ENCODE peak calls at places on chromosome 5, in ten cellular contexts. One of them, this sample, is unnamed. For H3K27me3, the result is how much of the 10 kb centered on the place peaks cover.

GRCh38 chr5:12704955-12705354 is 800.7 kb upstream of the CTNND2 start:
- DNase-seq in brain microvascular endothelial cell: no peak
- DNase-seq in CD8-positive, alpha-beta T cell: no peak
- DNase-seq in IMR-90: no peak
- DNase-seq in upper lobe of right lung: no peak
- DNase-seq in SK-N-SH: no peak
- DNase-seq in cardiac muscle cell: no peak
- DNase-seq in transverse colon: no peak
- DNase-seq in H1: no peak
- DNase-seq in left ventricle myocardium inferior: no peak
- DNase-seq in this sample: no peak

GRCh38 chr5:54217826-54218503 is 92.4 kb downstream of the ARL15 start:
- DNase-seq in brain microvascular endothelial cell: peak
- DNase-seq in CD8-positive, alpha-beta T cell: no peak
- DNase-seq in IMR-90: peak
- DNase-seq in upper lobe of right lung: no peak
- DNase-seq in SK-N-SH: peak
- DNase-seq in cardiac muscle cell: peak
- DNase-seq in transverse colon: no peak
- DNase-seq in H1: no peak
- DNase-seq in left ventricle myocardium inferior: no peak
- DNase-seq in this sample: no peak

GRCh38 chr5:109016300-109016699 is 268.6 kb downstream of the FER start:
- DNase-seq in brain microvascular endothelial cell: no peak
- DNase-seq in CD8-positive, alpha-beta T cell: no peak
- DNase-seq in IMR-90: peak
- DNase-seq in upper lobe of right lung: no peak
- DNase-seq in SK-N-SH: no peak
- DNase-seq in cardiac muscle cell: no peak
- DNase-seq in transverse colon: no peak
- DNase-seq in H1: no peak
- DNase-seq in left ventricle myocardium inferior: no peak
- DNase-seq in this sample: no peak

GRCh38 chr5:110021251-110021650 is 331.5 kb downstream of the MAN2A1 start:
- DNase-seq in brain microvascular endothelial cell: no peak
- DNase-seq in CD8-positive, alpha-beta T cell: no peak
- DNase-seq in IMR-90: no peak
- DNase-seq in upper lobe of right lung: no peak
- DNase-seq in SK-N-SH: no peak
- DNase-seq in cardiac muscle cell: no peak
- DNase-seq in transverse colon: no peak
- DNase-seq in H1: no peak
- DNase-seq in left ventricle myocardium inferior: no peak
- DNase-seq in this sample: no peak

GRCh38 chr5:33370135-33370472 is 70.7 kb upstream of the TARS1 start:
- DNase-seq in brain microvascular endothelial cell: peak
- DNase-seq in CD8-positive, alpha-beta T cell: no peak
- DNase-seq in IMR-90: peak
- DNase-seq in upper lobe of right lung: no peak
- DNase-seq in SK-N-SH: no peak
- DNase-seq in cardiac muscle cell: no peak
- DNase-seq in transverse colon: no peak
- DNase-seq in H1: no peak
- DNase-seq in left ventricle myocardium inferior: no peak
- DNase-seq in this sample: no peak

GRCh38 chr5:2163457-2163856 is 280.7 kb upstream of the IRX4 start:
- DNase-seq in brain microvascular endothelial cell: no peak
- DNase-seq in CD8-positive, alpha-beta T cell: no peak
- DNase-seq in IMR-90: no peak
- DNase-seq in upper lobe of right lung: no peak
- DNase-seq in SK-N-SH: no peak
- DNase-seq in cardiac muscle cell: no peak
- DNase-seq in transverse colon: no peak
- DNase-seq in H1: no peak
- DNase-seq in left ventricle myocardium inferior: no peak
- DNase-seq in this sample: no peak

GRCh38 chr5:39561421-39561820 is 136.6 kb upstream of the DAB2 start:
- DNase-seq in brain microvascular endothelial cell: no peak
- DNase-seq in CD8-positive, alpha-beta T cell: no peak
- DNase-seq in IMR-90: no peak
- DNase-seq in upper lobe of right lung: no peak
- DNase-seq in SK-N-SH: no peak
- DNase-seq in cardiac muscle cell: no peak
- DNase-seq in transverse colon: no peak
- DNase-seq in H1: no peak
- DNase-seq in left ventricle myocardium inferior: no peak
- DNase-seq in this sample: no peak

GRCh38 chr5:53161876-53162275 is 52.3 kb upstream of the MOCS2 start:
- DNase-seq in brain microvascular endothelial cell: peak
- DNase-seq in CD8-positive, alpha-beta T cell: no peak
- DNase-seq in IMR-90: peak
- DNase-seq in upper lobe of right lung: no peak
- DNase-seq in SK-N-SH: no peak
- DNase-seq in cardiac muscle cell: no peak
- DNase-seq in transverse colon: no peak
- DNase-seq in H1: no peak
- DNase-seq in left ventricle myocardium inferior: no peak
- DNase-seq in this sample: no peak

GRCh38 chr5:159581502-159582249 is 251.4 kb upstream of the IL12B start:
- DNase-seq in brain microvascular endothelial cell: peak
- DNase-seq in CD8-positive, alpha-beta T cell: no peak
- DNase-seq in IMR-90: peak
- DNase-seq in upper lobe of right lung: no peak
- DNase-seq in SK-N-SH: no peak
- DNase-seq in cardiac muscle cell: peak
- DNase-seq in transverse colon: no peak
- DNase-seq in H1: no peak
- DNase-seq in left ventricle myocardium inferior: no peak
- DNase-seq in this sample: no peak

GRCh38 chr5:139660916-139661814 is 13.0 kb downstream of the CXXC5 start:
- DNase-seq in brain microvascular endothelial cell: peak
- DNase-seq in CD8-positive, alpha-beta T cell: peak
- DNase-seq in IMR-90: peak
- DNase-seq in upper lobe of right lung: peak
- DNase-seq in SK-N-SH: peak
- DNase-seq in cardiac muscle cell: no peak
- DNase-seq in transverse colon: peak
- DNase-seq in H1: no peak
- DNase-seq in left ventricle myocardium inferior: peak
- DNase-seq in this sample: peak

DNA sequence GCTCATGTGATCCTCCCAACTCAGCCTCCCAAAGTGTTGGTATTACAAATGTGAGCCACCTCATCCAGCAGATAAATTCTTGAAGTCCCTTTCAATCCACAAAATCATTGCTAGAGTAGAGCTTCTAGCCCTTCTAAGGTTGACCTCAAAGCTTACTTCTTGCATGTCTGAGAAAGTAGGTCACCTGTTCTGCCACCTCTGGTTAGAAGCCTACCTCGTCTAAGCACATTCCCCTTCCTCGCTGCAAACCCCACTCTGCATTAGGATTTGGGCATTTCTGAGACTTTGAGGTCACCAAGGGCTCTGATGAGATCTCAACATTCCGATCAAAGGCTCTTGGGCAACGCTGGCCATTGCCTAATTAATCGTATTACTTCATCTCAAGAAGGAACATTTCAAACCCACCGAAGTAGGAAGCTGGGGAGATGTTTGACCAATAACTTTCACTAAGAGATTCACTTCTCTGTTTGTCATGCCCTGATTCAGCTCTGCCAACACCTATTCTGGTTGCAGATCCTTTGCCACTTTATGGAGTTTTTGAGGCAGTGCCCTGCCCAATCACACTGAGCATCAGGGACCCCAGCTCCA is 8.6 kb downstream of the ADAM19 start:
- DNase-seq in brain microvascular endothelial cell: no peak
- DNase-seq in CD8-positive, alpha-beta T cell: no peak
- DNase-seq in IMR-90: no peak
- DNase-seq in upper lobe of right lung: no peak
- DNase-seq in SK-N-SH: no peak
- DNase-seq in cardiac muscle cell: no peak
- DNase-seq in transverse colon: no peak
- DNase-seq in H1: no peak
- DNase-seq in left ventricle myocardium inferior: no peak
- DNase-seq in this sample: no peak
- TF ChIP-seq CTCF in brain microvascular endothelial cell: no peak
- TF ChIP-seq CTCF in CD8-positive, alpha-beta T cell: no peak
- TF ChIP-seq CTCF in IMR-90: no peak
- TF ChIP-seq CTCF in upper lobe of right lung: no peak
- TF ChIP-seq CTCF in SK-N-SH: no peak
- TF ChIP-seq CTCF in cardiac muscle cell: no peak
- TF ChIP-seq CTCF in transverse colon: no peak
- TF ChIP-seq CTCF in H1: no peak
- TF ChIP-seq CTCF in left ventricle myocardium inferior: no peak
- TF ChIP-seq CTCF in this sample: no peak

GRCh38 chr5:95735436-95735835 is 4.3 kb downstream of the RHOBTB3 start:
- DNase-seq in brain microvascular endothelial cell: no peak
- DNase-seq in CD8-positive, alpha-beta T cell: no peak
- DNase-seq in IMR-90: no peak
- DNase-seq in upper lobe of right lung: no peak
- DNase-seq in SK-N-SH: no peak
- DNase-seq in cardiac muscle cell: no peak
- DNase-seq in transverse colon: no peak
- DNase-seq in H1: no peak
- DNase-seq in left ventricle myocardium inferior: no peak
- DNase-seq in this sample: no peak

GRCh38 chr5:95731571-95732554 is 727 bp downstream of the RHOBTB3 start:
- DNase-seq in brain microvascular endothelial cell: peak
- DNase-seq in CD8-positive, alpha-beta T cell: peak
- DNase-seq in IMR-90: peak
- DNase-seq in upper lobe of right lung: peak
- DNase-seq in SK-N-SH: peak
- DNase-seq in cardiac muscle cell: peak
- DNase-seq in transverse colon: peak
- DNase-seq in H1: peak
- DNase-seq in left ventricle myocardium inferior: peak
- DNase-seq in this sample: peak

GRCh38 chr5:95733100-95733499 is 2.0 kb downstream of the RHOBTB3 start:
- DNase-seq in brain microvascular endothelial cell: no peak
- DNase-seq in CD8-positive, alpha-beta T cell: no peak
- DNase-seq in IMR-90: no peak
- DNase-seq in upper lobe of right lung: no peak
- DNase-seq in SK-N-SH: no peak
- DNase-seq in cardiac muscle cell: no peak
- DNase-seq in transverse colon: no peak
- DNase-seq in H1: no peak
- DNase-seq in left ventricle myocardium inferior: no peak
- DNase-seq in this sample: no peak

GRCh38 chr5:95734156-95734555 is 3.0 kb downstream of the RHOBTB3 start:
- DNase-seq in brain microvascular endothelial cell: no peak
- DNase-seq in CD8-positive, alpha-beta T cell: no peak
- DNase-seq in IMR-90: no peak
- DNase-seq in upper lobe of right lung: no peak
- DNase-seq in SK-N-SH: no peak
- DNase-seq in cardiac muscle cell: no peak
- DNase-seq in transverse colon: no peak
- DNase-seq in H1: no peak
- DNase-seq in left ventricle myocardium inferior: no peak
- DNase-seq in this sample: no peak

DNA sequence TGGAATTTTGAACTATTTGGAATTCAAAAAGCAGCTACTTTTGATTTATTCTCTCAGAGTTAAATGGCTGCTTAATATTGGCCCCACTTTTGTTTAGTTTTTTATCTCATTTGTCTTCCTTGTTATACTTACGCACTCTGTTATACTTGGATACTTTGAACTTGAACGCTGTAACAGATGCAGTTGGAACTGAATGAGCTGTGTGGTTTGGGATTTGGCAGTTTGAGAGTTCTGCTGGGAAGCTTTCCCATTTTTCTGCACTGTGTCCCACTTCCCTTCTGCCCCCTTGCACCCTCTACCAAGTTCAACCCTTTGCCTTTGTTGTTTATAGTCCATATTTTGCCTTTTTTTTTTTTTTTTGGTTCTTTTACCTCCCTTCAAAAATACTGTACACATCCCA is 3.8 kb downstream of the RHOBTB3 start:
- DNase-seq in brain microvascular endothelial cell: no peak
- DNase-seq in CD8-positive, alpha-beta T cell: no peak
- DNase-seq in IMR-90: peak
- DNase-seq in upper lobe of right lung: no peak
- DNase-seq in SK-N-SH: no peak
- DNase-seq in cardiac muscle cell: no peak
- DNase-seq in transverse colon: no peak
- DNase-seq in H1: no peak
- DNase-seq in left ventricle myocardium inferior: no peak
- DNase-seq in this sample: no peak
- H3K4me3 ChIP-seq in brain microvascular endothelial cell: no peak
- H3K4me3 ChIP-seq in CD8-positive, alpha-beta T cell: no peak
- H3K4me3 ChIP-seq in IMR-90: peak
- H3K4me3 ChIP-seq in upper lobe of right lung: no peak
- H3K4me3 ChIP-seq in SK-N-SH: peak
- H3K4me3 ChIP-seq in cardiac muscle cell: peak
- H3K4me3 ChIP-seq in transverse colon: peak
- H3K4me3 ChIP-seq in H1: no peak
- H3K4me3 ChIP-seq in left ventricle myocardium inferior: peak
- H3K4me3 ChIP-seq in this sample: no peak

DNA sequence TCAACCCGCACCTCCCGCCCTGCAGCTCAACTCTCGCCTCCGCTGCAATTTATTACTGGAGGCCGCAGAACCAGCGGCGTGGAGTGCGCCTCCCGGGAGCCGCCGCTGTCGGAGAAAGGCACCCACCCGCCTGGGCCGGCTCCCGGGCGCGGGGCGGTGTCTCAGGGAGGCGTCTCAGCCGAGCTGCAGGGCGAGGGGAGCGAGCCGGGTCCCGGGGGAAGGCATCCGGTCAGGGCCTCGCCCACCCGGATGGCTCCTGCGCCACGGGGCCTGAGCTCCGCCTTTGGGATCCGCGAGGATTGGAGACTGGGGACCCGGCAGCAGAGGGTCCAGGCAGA is 32.9 kb downstream of the TSPAN17 start:
- DNase-seq in brain microvascular endothelial cell: no peak
- DNase-seq in CD8-positive, alpha-beta T cell: no peak
- DNase-seq in IMR-90: no peak
- DNase-seq in upper lobe of right lung: no peak
- DNase-seq in SK-N-SH: peak
- DNase-seq in cardiac muscle cell: no peak
- DNase-seq in transverse colon: no peak
- DNase-seq in H1: no peak
- DNase-seq in left ventricle myocardium inferior: no peak
- DNase-seq in this sample: no peak
- H3K27me3 ChIP-seq in brain microvascular endothelial cell: under half
- H3K27me3 ChIP-seq in CD8-positive, alpha-beta T cell: under half
- H3K27me3 ChIP-seq in IMR-90: half or more
- H3K27me3 ChIP-seq in upper lobe of right lung: under half
- H3K27me3 ChIP-seq in SK-N-SH: under half
- H3K27me3 ChIP-seq in cardiac muscle cell: under half
- H3K27me3 ChIP-seq in transverse colon: half or more
- H3K27me3 ChIP-seq in H1: under half
- H3K27me3 ChIP-seq in left ventricle myocardium inferior: half or more
- H3K27me3 ChIP-seq in this sample: under half

GRCh38 chr5:51411917-51412316 is 28.7 kb downstream of the ISL1 start:
- DNase-seq in brain microvascular endothelial cell: no peak
- DNase-seq in CD8-positive, alpha-beta T cell: no peak
- DNase-seq in IMR-90: no peak
- DNase-seq in upper lobe of right lung: no peak
- DNase-seq in SK-N-SH: peak
- DNase-seq in cardiac muscle cell: no peak
- DNase-seq in transverse colon: no peak
- DNase-seq in H1: no peak
- DNase-seq in left ventricle myocardium inferior: no peak
- DNase-seq in this sample: no peak

GRCh38 chr5:51414516-51414915 is 31.3 kb downstream of the ISL1 start:
- DNase-seq in brain microvascular endothelial cell: no peak
- DNase-seq in CD8-positive, alpha-beta T cell: no peak
- DNase-seq in IMR-90: no peak
- DNase-seq in upper lobe of right lung: no peak
- DNase-seq in SK-N-SH: no peak
- DNase-seq in cardiac muscle cell: no peak
- DNase-seq in transverse colon: no peak
- DNase-seq in H1: no peak
- DNase-seq in left ventricle myocardium inferior: no peak
- DNase-seq in this sample: no peak

GRCh38 chr5:51416149-51416548 is 32.9 kb downstream of the ISL1 start:
- DNase-seq in brain microvascular endothelial cell: no peak
- DNase-seq in CD8-positive, alpha-beta T cell: no peak
- DNase-seq in IMR-90: no peak
- DNase-seq in upper lobe of right lung: no peak
- DNase-seq in SK-N-SH: no peak
- DNase-seq in cardiac muscle cell: no peak
- DNase-seq in transverse colon: no peak
- DNase-seq in H1: no peak
- DNase-seq in left ventricle myocardium inferior: no peak
- DNase-seq in this sample: no peak
- TF ChIP-seq CTCF in brain microvascular endothelial cell: no peak
- TF ChIP-seq CTCF in CD8-positive, alpha-beta T cell: no peak
- TF ChIP-seq CTCF in IMR-90: no peak
- TF ChIP-seq CTCF in upper lobe of right lung: no peak
- TF ChIP-seq CTCF in SK-N-SH: peak
- TF ChIP-seq CTCF in cardiac muscle cell: no peak
- TF ChIP-seq CTCF in transverse colon: no peak
- TF ChIP-seq CTCF in H1: no peak
- TF ChIP-seq CTCF in left ventricle myocardium inferior: no peak
- TF ChIP-seq CTCF in this sample: no peak

This sample was measured in GM06990.